ENCODE peak calls at places on chromosomes 11 and 22, in four cellular contexts. P is A549, D is prostate gland, U is mesendoderm. I is an unnamed sample.

GRCh38 chr11:18064035-18064434 is 18.0 kb upstream of the TPH1 start:
- DNase-seq in D (no peak), U (no peak), P (no peak), I (no peak)

GRCh38 chr22:46300491-46300890 is 3.8 kb downstream of the GTSE1 start:
- DNase-seq in U (no peak), P (no peak), D (no peak), I (no peak)

GRCh38 chr11:30605036-30605435 is 18.9 kb upstream of the MPPED2 start:
- DNase-seq in U (no peak), D (no peak), P (no peak), I (no peak)

GRCh38 chr22:35766654-35767580 is 49.2 kb downstream of the APOL5 start:
- DNase-seq in P (no peak), D (no peak), U (no peak), I (no peak)

GRCh38 chr11:8641332-8641731 is 41.1 kb downstream of the TRIM66 start:
- DNase-seq in D (no peak), P (no peak), U (no peak), I (no peak)

GRCh38 chr11:15688351-15688792 is 573.6 kb downstream of the INSC start:
- DNase-seq in D (no peak), U (no peak), P (no peak), I (no peak)

GRCh38 chr22:47029244-47030001 is 267.0 kb downstream of the TBC1D22A start:
- DNase-seq in P (no peak), U (no peak), D (no peak), I (no peak)

GRCh38 chr11:102306048-102306575 is 11.2 kb upstream of the BIRC3 start:
- DNase-seq in D (peak; percentile 89), P (peak; percentile 51), U (no peak), I (no peak)

GRCh38 chr11:72406536-72407507 is 27.5 kb downstream of the CLPB start:
- DNase-seq in P (no peak), D (no peak), U (no peak), I (no peak)

GRCh38 chr22:49975543-49976389 is 15.2 kb downstream of the PIM3 start:
- DNase-seq in D (no peak), U (peak; percentile 54), P (no peak), I (no peak)

GRCh38 chr22:50670914-50671538 is 1.6 kb upstream of the SHANK3 start:
- DNase-seq in U (no peak), D (no peak), P (no peak), I (no peak)

GRCh38 chr22:50267591-50268390 is 2.4 kb downstream of the MAPK11 start:
- DNase-seq in D (peak; percentile 82), P (no peak), U (no peak), I (no peak)

GRCh38 chr11:10476927-10477689 is 22.0 kb downstream of the AMPD3 start:
- DNase-seq in P (no peak), U (no peak), D (no peak), I (no peak)

GRCh38 chr11:16158426-16158994 is 197.8 kb downstream of the SOX6 start:
- DNase-seq in D (no peak), U (no peak), P (no peak), I (no peak)

GRCh38 chr22:46043816-46044717 is 67.1 kb upstream of the WNT7B start:
- DNase-seq in P (no peak), U (peak; percentile 33), D (peak; percentile 82), I (no peak)

GRCh38 chr22:47811971-47812370 is 1049.5 kb downstream of the TBC1D22A start:
- DNase-seq in P (no peak), D (no peak), U (no peak), I (no peak)

GRCh38 chr22:42561856-42562255 is 8.1 kb downstream of the SERHL2 start:
- DNase-seq in D (no peak), U (no peak), P (no peak), I (no peak)

GRCh38 chr11:61712911-61713310 is 32.7 kb downstream of the DAGLA start:
- DNase-seq in D (no peak), U (no peak), P (no peak), I (no peak)

GRCh38 chr11:134139303-134139872 is 70.5 kb downstream of the JAM3 start:
- DNase-seq in U (no peak), P (no peak), D (no peak), I (no peak)

GRCh38 chr11:134142536-134142935 is 73.7 kb downstream of the JAM3 start:
- DNase-seq in P (no peak), U (no peak), D (no peak), I (no peak)

GRCh38 chr11:134144744-134145143 is 75.9 kb downstream of the JAM3 start:
- DNase-seq in P (no peak), U (no peak), D (no peak), I (no peak)

GRCh38 chr11:134139873-134140331 is 71.0 kb downstream of the JAM3 start:
- DNase-seq in U (peak; percentile 80), P (peak; percentile 8), D (peak; percentile 70), I (peak; percentile 76)

GRCh38 chr11:134140961-134141490 is 72.2 kb downstream of the JAM3 start:
- DNase-seq in P (no peak), U (no peak), D (no peak), I (no peak)
- H3K27ac ChIP-seq in P (no peak overlapping the region), U (no peak overlapping the region), D (no peak overlapping the region), I (no peak overlapping the region)

DNA sequence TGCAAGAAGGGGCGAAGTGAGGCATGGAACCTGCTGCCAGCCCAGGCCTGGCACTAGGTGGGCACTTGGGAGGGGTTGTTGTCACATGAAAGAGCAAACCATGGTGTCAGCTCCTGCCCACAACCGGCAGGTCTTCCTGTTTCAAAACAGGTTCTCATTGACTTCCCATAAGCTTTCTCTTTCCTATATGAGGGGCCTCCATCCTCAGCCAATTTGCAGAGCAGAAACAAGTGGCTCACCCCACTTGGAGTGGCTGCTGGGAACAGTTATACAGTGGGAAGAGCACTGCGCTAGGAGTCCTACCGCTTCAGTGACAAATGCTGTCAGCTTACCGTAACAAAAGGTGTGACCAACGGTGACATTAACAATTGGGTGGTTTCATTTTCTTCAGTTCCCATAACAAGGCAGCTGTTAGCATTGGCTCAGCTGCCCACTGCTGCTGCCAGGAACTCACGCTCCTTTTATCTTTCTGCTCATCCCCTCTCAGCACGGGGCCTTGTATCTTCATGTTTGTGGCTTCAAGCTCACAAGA is 10.2 kb upstream of the SSTR3 start:
- DNase-seq in P (no peak), D (no peak), U (no peak), I (no peak)
- H3K4me1 ChIP-seq in P (no peaks in the 10 kb centered on the region), D (no peaks in the 10 kb centered on the region), U (peaks cover 3% of the 10 kb centered on the region), I (no peaks in the 10 kb centered on the region)

DNA sequence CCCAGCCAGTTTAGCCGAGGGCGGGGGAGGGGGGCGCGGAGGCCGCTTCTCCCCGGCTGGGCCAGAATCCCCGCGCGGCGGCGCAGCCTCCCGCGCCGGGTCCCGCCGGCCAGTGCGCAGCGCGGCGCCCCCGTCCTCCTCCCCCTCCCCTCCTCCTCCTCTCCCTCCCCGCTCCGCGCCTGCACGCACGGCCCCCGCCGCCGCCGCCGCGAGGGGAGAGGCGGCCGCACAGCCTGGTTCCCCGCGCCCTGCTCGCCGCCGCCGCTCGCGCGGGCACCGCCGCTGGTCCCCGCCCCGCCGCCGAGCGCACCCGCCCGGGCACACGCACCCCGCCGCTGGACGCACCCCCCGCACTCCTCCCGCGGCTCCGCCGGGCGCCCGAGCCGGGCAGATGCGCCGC is at the start of gene FLRT1:
- DNase-seq in P (no peak), D (no peak), U (no peak), I (no peak)
- H3K4me3 ChIP-seq in P (peak within 1 kb of the TSS; percentile 66), D (peak within 1 kb of the TSS; percentile 31), U (no peak within 1 kb of the TSS), I (peak within 1 kb of the TSS; percentile 16)

GRCh38 chr11:97732011-97732632 is 1288.6 kb upstream of the CNTN5 start:
- DNase-seq in P (no peak), D (no peak), U (no peak), I (no peak)
- H3K27ac ChIP-seq in P (no peak overlapping the region), D (no peak overlapping the region), U (no peak overlapping the region), I (no peak overlapping the region)

DNA sequence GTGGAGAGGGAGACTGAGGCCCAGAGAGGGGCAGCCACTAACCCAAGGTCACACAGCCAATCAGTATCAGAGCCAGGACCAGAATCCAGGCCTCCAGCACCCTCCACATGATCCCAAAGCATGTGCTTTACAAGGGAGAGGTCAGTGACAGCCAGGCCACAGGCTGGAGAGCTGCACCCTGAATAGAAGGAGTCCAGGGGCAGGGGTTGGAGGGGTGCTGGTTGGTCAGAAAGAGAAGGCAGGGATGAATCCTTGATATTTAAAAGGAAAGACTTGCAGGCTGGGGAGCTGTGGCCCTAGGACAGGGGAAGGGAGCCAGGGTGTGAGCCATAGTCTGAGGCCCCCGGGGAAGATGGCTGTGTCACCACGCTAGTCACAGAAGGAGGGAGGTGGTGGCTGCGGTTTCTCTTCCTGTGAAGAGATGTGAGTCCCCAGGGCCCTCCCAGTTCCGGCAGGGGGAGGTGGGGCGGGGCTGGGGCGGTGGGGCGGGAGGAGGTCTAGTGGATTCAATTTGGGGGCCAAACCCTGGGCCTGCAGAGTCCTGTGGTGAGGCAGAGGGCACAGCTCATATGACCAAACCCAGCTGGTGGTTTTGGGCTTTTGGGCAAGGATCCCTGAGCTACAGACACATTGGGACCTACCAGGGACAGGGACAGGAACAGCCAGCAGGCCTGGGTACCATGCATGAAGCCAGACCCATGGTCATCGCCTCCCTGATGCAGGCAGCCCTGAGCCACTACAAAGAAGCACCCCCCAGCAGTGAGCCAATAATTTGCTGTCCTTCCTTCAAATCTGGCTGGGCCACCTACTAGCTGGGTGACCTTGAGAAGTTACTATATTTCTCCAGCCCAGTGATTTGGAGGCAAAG is 14.0 kb downstream of the RAC2 start:
- DNase-seq in P (no peak), U (no peak), D (no peak), I (no peak)
- H3K4me1 ChIP-seq in P (peaks cover 26% of the 10 kb centered on the region), U (no peaks in the 10 kb centered on the region), D (no peaks in the 10 kb centered on the region), I (no peaks in the 10 kb centered on the region)

GRCh38 chr11:46242462-46242960 is 35.0 kb upstream of the CREB3L1 start:
- DNase-seq in D (no peak), P (no peak), U (no peak), I (no peak)
- H3K4me3 ChIP-seq in D (peak overlapping the region; percentile 26), P (peak overlapping the region; percentile 45), U (no peak overlapping the region), I (no peak overlapping the region)

GRCh38 chr11:128581908-128582307 is 5.5 kb downstream of the ETS1 start:
- DNase-seq in U (no peak), D (no peak), P (no peak), I (no peak)

GRCh38 chr11:128576555-128576954 is 10.8 kb downstream of the ETS1 start:
- DNase-seq in P (no peak), D (no peak), U (peak; percentile 47), I (no peak)

GRCh38 chr11:128580612-128581011 is 6.7 kb downstream of the ETS1 start:
- DNase-seq in U (no peak), D (no peak), P (no peak), I (no peak)

GRCh38 chr11:128582496-128583366 is 4.6 kb downstream of the ETS1 start:
- DNase-seq in U (peak; percentile 94), P (peak; percentile 15), D (no peak), I (peak; percentile 43)

GRCh38 chr11:128579790-128580504 is 7.4 kb downstream of the ETS1 start:
- DNase-seq in D (no peak), P (no peak), U (no peak), I (no peak)
- H3K27ac ChIP-seq in D (no peak overlapping the region), P (no peak overlapping the region), U (no peak overlapping the region), I (no peak overlapping the region)

GRCh38 chr22:38310518-38311330 is 6.5 kb downstream of the CSNK1E start:
- DNase-seq in P (no peak), U (no peak), D (no peak), I (no peak)
- H3K4me1 ChIP-seq in P (peaks cover 57% of the 10 kb centered on the region), U (peaks cover 4% of the 10 kb centered on the region), D (peaks cover 18% of the 10 kb centered on the region), I (peaks cover 8% of the 10 kb centered on the region)